ENCODE peak calls at places on chromosome 1, in nine cellular contexts. I, H, Y, K, W, X, Q, V and U are unnamed samples.

GRCh38 chr1:18794561-18794960 is 64.9 kb downstream of the TAS1R2 start:
- DNase-seq in I (no peak), H (no peak), Y (no peak), K (peak; percentile 87), W (no peak), X (peak; percentile 12), Q (no peak), V (no peak), U (no peak)

GRCh38 chr1:201341377-201341776 is 36.1 kb downstream of the TNNT2 start:
- DNase-seq in I (no peak), H (no peak), Y (no peak), K (no peak), W (no peak), X (no peak), Q (no peak), V (no peak), U (no peak)

GRCh38 chr1:116528329-116529083 is 42.3 kb downstream of the CD58 start:
- DNase-seq in I (no peak), H (no peak), Y (no peak), K (no peak), W (no peak), X (no peak), Q (no peak), V (no peak), U (no peak)

GRCh38 chr1:200916681-200917080 is 22.0 kb downstream of the INAVA start:
- DNase-seq in I (no peak), H (no peak), Y (no peak), K (no peak), W (no peak), X (no peak), Q (no peak), V (no peak), U (no peak)

GRCh38 chr1:231985624-231986023 is 359.0 kb downstream of the DISC1 start:
- DNase-seq in I (no peak), H (no peak), Y (no peak), K (no peak), W (no peak), X (peak; percentile 33), Q (no peak), V (no peak), U (no peak)

GRCh38 chr1:177448652-177449351 is 278.0 kb downstream of the BRINP2 start:
- DNase-seq in I (no peak), H (no peak), Y (no peak), K (no peak), W (no peak), X (no peak), Q (no peak), V (no peak), U (no peak)

GRCh38 chr1:30272288-30273020 is 450.9 kb downstream of the MATN1 start:
- DNase-seq in I (no peak), H (no peak), Y (no peak), K (no peak), W (no peak), X (no peak), Q (no peak), V (no peak), U (no peak)

GRCh38 chr1:15799004-15799867 is 8.2 kb downstream of the UQCRHL start:
- DNase-seq in I (peak; percentile 96), H (peak; percentile 89), Y (peak; percentile 98), K (no peak), W (peak; percentile 65), X (peak; percentile 96), Q (peak; percentile 77), V (peak; percentile 74), U (no peak)

GRCh38 chr1:203048555-203049051 is 22.3 kb downstream of the PPFIA4 start:
- DNase-seq in I (no peak), H (no peak), Y (no peak), K (no peak), W (no peak), X (no peak), Q (no peak), V (no peak), U (no peak)

GRCh38 chr1:1063945-1064831 is 9.9 kb downstream of the RNF223 start:
- DNase-seq in I (peak; percentile 94), H (peak; percentile 94), Y (peak; percentile 89), K (peak; percentile 72), W (peak; percentile 56), X (peak; percentile 91), Q (peak; percentile 76), V (no peak), U (peak; percentile 62)
- TF ChIP-seq CTCF in I (peak; percentile 76), H (peak; percentile 58), Y (peak; percentile 69), K (peak; percentile 93), W (peak; percentile 89), X (peak; percentile 99), Q (peak; percentile 95), V (peak; percentile 84), U (peak; percentile 86)

GRCh38 chr1:19936061-19936750 is 12.8 kb upstream of the PLA2G2E start:
- DNase-seq in I (no peak), H (peak; percentile 10), Y (no peak), K (no peak), W (no peak), X (no peak), Q (no peak), V (no peak), U (no peak)

GRCh38 chr1:19932866-19933265 is 9.4 kb upstream of the PLA2G2E start:
- DNase-seq in I (no peak), H (no peak), Y (no peak), K (no peak), W (no peak), X (no peak), Q (no peak), V (no peak), U (no peak)

GRCh38 chr1:19938502-19938901 is 15.1 kb upstream of the PLA2G2E start:
- DNase-seq in I (no peak), H (no peak), Y (no peak), K (no peak), W (no peak), X (no peak), Q (no peak), V (no peak), U (no peak)

DNA sequence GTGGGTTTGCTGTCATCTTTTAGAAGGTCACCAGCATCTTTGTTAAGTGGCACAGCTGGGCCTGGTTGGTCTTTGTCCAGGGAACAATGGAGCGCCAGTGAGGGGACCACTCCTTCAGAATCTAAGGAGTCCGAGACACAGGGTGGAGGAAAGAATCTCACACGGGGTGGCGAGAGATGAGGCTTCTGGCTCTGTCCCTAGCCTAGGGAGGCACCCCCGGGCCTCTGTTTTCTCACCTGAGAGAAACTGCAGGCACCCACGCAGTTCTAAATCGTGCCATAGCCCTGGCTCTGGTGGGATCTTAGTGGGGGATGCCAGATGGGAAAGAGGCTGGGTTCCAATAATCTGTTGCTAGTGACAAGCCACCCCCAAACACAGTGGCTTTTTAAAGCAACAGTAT is 10.9 kb upstream of the PLA2G2E start:
- DNase-seq in I (no peak), H (no peak), Y (no peak), K (no peak), W (no peak), X (no peak), Q (no peak), V (no peak), U (no peak)
- TF ChIP-seq CTCF in I (no peak), H (no peak), Y (no peak), K (no peak), W (no peak), X (no peak), Q (no peak), V (no peak), U (no peak)

DNA sequence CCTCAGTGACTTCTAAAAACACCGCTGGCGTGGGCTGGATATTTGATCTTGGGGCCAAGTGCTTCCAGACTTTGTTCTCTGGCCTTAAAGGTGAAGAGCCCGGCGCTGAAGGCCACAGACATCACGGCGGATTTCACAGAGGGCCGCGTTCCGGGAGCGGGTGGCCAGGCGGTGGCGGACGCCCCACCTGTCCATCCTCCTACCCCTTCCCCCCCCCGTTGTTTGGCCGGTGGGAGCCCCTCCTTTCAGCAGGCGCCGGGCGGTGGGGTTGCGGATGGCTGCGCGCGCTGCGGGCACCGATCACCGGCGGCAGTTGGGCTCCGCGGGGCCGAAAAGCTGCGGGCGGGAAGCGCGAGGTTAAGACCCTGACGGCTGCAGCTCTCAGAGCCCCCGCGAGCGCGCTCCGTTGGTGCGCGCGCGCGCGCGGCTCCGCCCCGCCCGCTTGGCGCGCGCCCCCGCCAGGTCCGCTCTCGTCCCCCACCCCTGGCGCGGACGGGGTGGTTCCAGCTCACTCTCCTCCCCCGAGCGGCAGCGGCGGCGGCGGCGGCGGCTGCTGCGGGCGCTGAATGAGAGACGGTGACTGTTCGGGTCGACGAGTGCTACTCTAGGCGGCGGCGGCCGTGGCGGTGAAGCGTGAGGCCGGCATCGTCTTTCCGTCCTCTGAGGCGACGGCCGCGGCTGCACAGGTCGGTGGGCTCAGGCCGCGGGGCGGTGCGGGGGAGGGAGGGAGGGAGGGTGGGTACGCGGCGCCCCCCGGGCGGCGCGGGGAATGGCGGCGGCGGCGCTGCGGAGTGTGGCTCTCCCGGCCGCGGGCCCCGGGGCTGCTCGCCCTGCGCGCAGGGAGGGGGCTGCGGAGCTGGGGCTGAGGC is at the start of gene RALGPS2:
- DNase-seq in I (peak; percentile 67), H (peak; percentile 84), Y (peak; percentile 70), K (peak; percentile 91), W (peak; percentile 63), X (peak; percentile 72), Q (peak; percentile 75), V (no peak), U (peak; percentile 55)
- TF ChIP-seq CTCF in I (no peak), H (no peak), Y (no peak), K (peak; percentile 11), W (no peak), X (no peak), Q (no peak), V (no peak), U (no peak)

GRCh38 chr1:62288669-62289068 is 30.6 kb downstream of the KANK4 start:
- DNase-seq in I (no peak), H (no peak), Y (no peak), K (no peak), W (no peak), X (no peak), Q (no peak), V (no peak), U (no peak)

GRCh38 chr1:62299426-62300200 is 19.6 kb downstream of the KANK4 start:
- DNase-seq in I (no peak), H (no peak), Y (peak; percentile 13), K (no peak), W (peak; percentile 39), X (peak; percentile 47), Q (no peak), V (no peak), U (peak; percentile 39)

GRCh38 chr1:62295921-62296451 is 23.2 kb downstream of the KANK4 start:
- DNase-seq in I (peak; percentile 38), H (no peak), Y (peak; percentile 88), K (no peak), W (no peak), X (peak; percentile 95), Q (no peak), V (no peak), U (no peak)

GRCh38 chr1:62288224-62288623 is 31.0 kb downstream of the KANK4 start:
- DNase-seq in I (no peak), H (no peak), Y (no peak), K (no peak), W (no peak), X (no peak), Q (no peak), V (no peak), U (no peak)

GRCh38 chr1:62294211-62294610 is 25.0 kb downstream of the KANK4 start:
- DNase-seq in I (no peak), H (peak; percentile 17), Y (no peak), K (peak; percentile 68), W (no peak), X (peak; percentile 62), Q (no peak), V (no peak), U (no peak)
- TF ChIP-seq CTCF in I (no peak), H (peak; percentile 22), Y (peak; percentile 11), K (peak; percentile 71), W (no peak), X (peak; percentile 56), Q (no peak), V (no peak), U (peak; percentile 44)

GRCh38 chr1:168819668-168820067 is 90.7 kb upstream of the DPT start:
- DNase-seq in I (no peak), H (no peak), Y (no peak), K (no peak), W (no peak), X (no peak), Q (no peak), V (no peak), U (no peak)
- TF ChIP-seq CTCF in I (no peak), H (no peak), Y (no peak), K (no peak), W (no peak), X (no peak), Q (no peak), V (no peak), U (no peak)